ENCODE peak calls at places on chromosomes 16 and 17, in four cellular contexts. One of them, this sample, is unnamed.

GRCh38 chr16:67833035-67833417 is 9.1 kb upstream of the THAP11 start:
- DNase-seq in colonic mucosa: peak
- DNase-seq in HCT116: no peak
- DNase-seq in coronary artery: no peak
- DNase-seq in this sample: no peak

GRCh38 chr17:35236821-35237220 is 6.1 kb upstream of the SLFN5 start:
- DNase-seq in colonic mucosa: no peak
- DNase-seq in HCT116: no peak
- DNase-seq in coronary artery: no peak
- DNase-seq in this sample: no peak

GRCh38 chr16:11006666-11007065 is 62.3 kb downstream of the CLEC16A start:
- DNase-seq in colonic mucosa: no peak
- DNase-seq in HCT116: no peak
- DNase-seq in coronary artery: no peak
- DNase-seq in this sample: no peak

GRCh38 chr17:74055508-74056160 is 147.8 kb upstream of the RPL38 start:
- DNase-seq in colonic mucosa: no peak
- DNase-seq in HCT116: no peak
- DNase-seq in coronary artery: no peak
- DNase-seq in this sample: peak

GRCh38 chr16:75244844-75245758 is 6.3 kb downstream of the BCAR1 start:
- DNase-seq in colonic mucosa: peak
- DNase-seq in HCT116: no peak
- DNase-seq in coronary artery: peak
- DNase-seq in this sample: no peak

GRCh38 chr16:21233521-21234150 is at the start of gene ANKS4B:
- DNase-seq in colonic mucosa: peak
- DNase-seq in HCT116: no peak
- DNase-seq in coronary artery: no peak
- DNase-seq in this sample: no peak

GRCh38 chr16:83789642-83790401 is 18.0 kb upstream of the HSBP1 start:
- DNase-seq in colonic mucosa: no peak
- DNase-seq in HCT116: no peak
- DNase-seq in coronary artery: no peak
- DNase-seq in this sample: no peak

GRCh38 chr17:35238817-35239216 is 4.1 kb upstream of the SLFN5 start:
- DNase-seq in colonic mucosa: no peak
- DNase-seq in HCT116: no peak
- DNase-seq in coronary artery: no peak
- DNase-seq in this sample: no peak

GRCh38 chr17:38676706-38677504 is 2.1 kb upstream of the EPOP start:
- DNase-seq in colonic mucosa: peak
- DNase-seq in HCT116: peak
- DNase-seq in coronary artery: no peak
- DNase-seq in this sample: peak
- TF ChIP-seq CTCF in colonic mucosa: peak
- TF ChIP-seq CTCF in HCT116: peak
- TF ChIP-seq CTCF in coronary artery: peak
- TF ChIP-seq CTCF in this sample: peak

GRCh38 chr17:79273660-79274059 is 199.0 kb downstream of the ENGASE start:
- DNase-seq in colonic mucosa: no peak
- DNase-seq in HCT116: no peak
- DNase-seq in coronary artery: no peak
- DNase-seq in this sample: no peak
- TF ChIP-seq CTCF in colonic mucosa: no peak
- TF ChIP-seq CTCF in HCT116: no peak
- TF ChIP-seq CTCF in coronary artery: no peak
- TF ChIP-seq CTCF in this sample: no peak

GRCh38 chr17:33200116-33200515 is 93.0 kb downstream of the ASIC2 start:
- DNase-seq in colonic mucosa: peak
- DNase-seq in HCT116: no peak
- DNase-seq in coronary artery: no peak
- DNase-seq in this sample: no peak

GRCh38 chr17:33201255-33201654 is 91.8 kb downstream of the ASIC2 start:
- DNase-seq in colonic mucosa: no peak
- DNase-seq in HCT116: no peak
- DNase-seq in coronary artery: no peak
- DNase-seq in this sample: no peak

GRCh38 chr17:33200587-33200986 is 92.5 kb downstream of the ASIC2 start:
- DNase-seq in colonic mucosa: no peak
- DNase-seq in HCT116: no peak
- DNase-seq in coronary artery: no peak
- DNase-seq in this sample: peak

GRCh38 chr17:33202796-33203195 is 90.3 kb downstream of the ASIC2 start:
- DNase-seq in colonic mucosa: no peak
- DNase-seq in HCT116: no peak
- DNase-seq in coronary artery: no peak
- DNase-seq in this sample: no peak

GRCh38 chr17:33202011-33202410 is 91.1 kb downstream of the ASIC2 start:
- DNase-seq in colonic mucosa: no peak
- DNase-seq in HCT116: no peak
- DNase-seq in coronary artery: no peak
- DNase-seq in this sample: peak
- TF ChIP-seq CTCF in colonic mucosa: no peak
- TF ChIP-seq CTCF in HCT116: no peak
- TF ChIP-seq CTCF in coronary artery: no peak
- TF ChIP-seq CTCF in this sample: no peak

DNA sequence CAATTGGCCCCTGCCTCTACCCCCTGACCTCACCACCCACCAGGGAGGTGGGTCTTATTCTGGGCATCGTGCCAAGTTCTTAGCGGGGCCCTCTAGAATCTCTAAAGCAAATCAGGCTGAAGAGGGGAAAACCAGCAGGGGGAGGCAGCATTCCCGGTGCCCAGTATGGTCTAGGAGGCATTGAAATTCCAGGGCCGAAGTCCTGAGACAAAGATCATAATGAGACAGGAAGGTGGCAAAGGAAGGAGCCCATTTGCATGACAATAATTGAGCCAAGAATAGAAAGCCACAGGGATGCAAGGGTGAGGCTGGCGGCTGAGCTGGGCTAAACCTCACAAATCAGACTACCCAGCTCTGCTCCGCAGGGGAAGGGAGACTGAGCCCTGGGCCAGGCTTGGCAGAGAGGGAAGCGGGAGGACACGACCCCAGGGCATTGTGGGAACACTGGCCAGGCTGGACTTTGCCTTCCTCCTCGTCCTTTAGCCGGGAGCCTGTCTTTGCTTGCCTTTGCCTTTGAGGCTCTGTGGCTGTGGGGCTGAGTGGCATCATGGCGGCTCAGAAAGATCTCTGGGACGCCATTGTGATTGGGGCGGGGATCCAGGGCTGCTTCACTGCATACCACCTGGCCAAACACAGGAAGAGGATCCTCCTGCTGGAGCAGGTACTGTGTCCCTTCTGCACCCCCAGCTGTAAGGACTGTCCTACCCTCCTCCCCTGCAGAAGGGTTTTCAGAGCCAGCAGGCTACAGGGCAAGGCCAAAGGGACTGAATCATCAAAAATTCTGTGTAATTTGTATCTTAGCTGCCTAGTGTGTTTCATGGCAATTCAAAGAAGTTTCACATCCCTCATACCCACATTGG is at the start of gene PIPOX:
- DNase-seq in colonic mucosa: no peak
- DNase-seq in HCT116: no peak
- DNase-seq in coronary artery: no peak
- DNase-seq in this sample: no peak
- TF ChIP-seq CTCF in colonic mucosa: no peak
- TF ChIP-seq CTCF in HCT116: no peak
- TF ChIP-seq CTCF in coronary artery: no peak
- TF ChIP-seq CTCF in this sample: no peak

GRCh38 chr17:63082273-63082861 is 116.3 kb downstream of the TANC2 start:
- DNase-seq in colonic mucosa: no peak
- DNase-seq in HCT116: peak
- DNase-seq in coronary artery: no peak
- DNase-seq in this sample: no peak
- TF ChIP-seq CTCF in colonic mucosa: peak
- TF ChIP-seq CTCF in HCT116: peak
- TF ChIP-seq CTCF in coronary artery: no peak
- TF ChIP-seq CTCF in this sample: peak

This sample was measured in glutamatergic neuron.